ENCODE peak calls at places on chromosomes 2 and 18, in six cellular contexts. W, N, K, Y, X and B are unnamed samples.

GRCh38 chr2:108058575-108059137 is 72.3 kb downstream of the SLC5A7 start:
- DNase-seq in W (no peak), N (no peak), K (no peak), Y (no peak), X (no peak), B (no peak)

GRCh38 chr2:72719416-72719815 is 106.4 kb downstream of the EXOC6B start:
- DNase-seq in W (no peak), N (no peak), K (no peak), Y (no peak), X (no peak), B (no peak)

GRCh38 chr2:28055325-28055970 is 164.9 kb downstream of the BABAM2 start:
- DNase-seq in W (no peak), N (no peak), K (no peak), Y (no peak), X (no peak), B (no peak)

GRCh38 chr2:26679857-26680256 is 12.7 kb upstream of the KCNK3 start:
- DNase-seq in W (no peak), N (no peak), K (no peak), Y (no peak), X (no peak), B (no peak)

GRCh38 chr2:9752441-9753275 is 90.6 kb upstream of the TAF1B start:
- DNase-seq in W (peak), N (peak), K (peak), Y (no peak), X (peak), B (no peak)

GRCh38 chr18:46297621-46298020 is 193.4 kb downstream of the HAUS1 start:
- DNase-seq in W (no peak), N (peak), K (no peak), Y (no peak), X (no peak), B (no peak)

GRCh38 chr2:239960929-239961661 is 64.0 kb downstream of the NDUFA10 start:
- DNase-seq in W (no peak), N (no peak), K (no peak), Y (no peak), X (no peak), B (no peak)

GRCh38 chr2:161250864-161251436 is 57.3 kb upstream of the PSMD14 start:
- DNase-seq in W (no peak), N (peak), K (no peak), Y (peak), X (peak), B (peak)

GRCh38 chr2:159427048-159427447 is 140.5 kb upstream of the WDSUB1 start:
- DNase-seq in W (no peak), N (no peak), K (no peak), Y (no peak), X (no peak), B (no peak)

GRCh38 chr2:54680397-54681032 is 42.9 kb upstream of the EML6 start:
- DNase-seq in W (no peak), N (peak), K (no peak), Y (no peak), X (no peak), B (peak)

GRCh38 chr2:237319887-237320286 is 94.1 kb downstream of the COL6A3 start:
- DNase-seq in W (no peak), N (no peak), K (no peak), Y (no peak), X (no peak), B (no peak)

GRCh38 chr18:52160652-52161051 is 179.3 kb upstream of the DCC start:
- DNase-seq in W (no peak), N (no peak), K (no peak), Y (no peak), X (no peak), B (no peak)

GRCh38 chr2:675982-676646 is 1.1 kb downstream of the TMEM18 start:
- DNase-seq in W (no peak), N (peak), K (peak), Y (peak), X (peak), B (no peak)

GRCh38 chr2:16081316-16082200 is 141.2 kb downstream of the MYCN start:
- DNase-seq in W (no peak), N (no peak), K (no peak), Y (no peak), X (no peak), B (no peak)

GRCh38 chr2:4047961-4048891 is 344.9 kb downstream of the DCDC2C start:
- DNase-seq in W (no peak), N (peak), K (no peak), Y (no peak), X (no peak), B (no peak)

GRCh38 chr2:10229462-10230099 is 73.1 kb upstream of the HPCAL1 start:
- DNase-seq in W (no peak), N (no peak), K (no peak), Y (no peak), X (no peak), B (no peak)

GRCh38 chr2:241821460-241822263 is 12.7 kb downstream of the NEU4 start:
- DNase-seq in W (no peak), N (no peak), K (no peak), Y (no peak), X (no peak), B (no peak)

GRCh38 chr2:49901202-49901865 is 747.0 kb upstream of the FSHR start:
- DNase-seq in W (no peak), N (no peak), K (no peak), Y (no peak), X (no peak), B (no peak)

GRCh38 chr2:22991844-22992243 is 393.1 kb upstream of the KLHL29 start:
- DNase-seq in W (no peak), N (no peak), K (no peak), Y (no peak), X (no peak), B (no peak)

GRCh38 chr2:216829533-216829932 is 30.3 kb downstream of the TNP1 start:
- DNase-seq in W (no peak), N (no peak), K (no peak), Y (peak), X (no peak), B (no peak)

GRCh38 chr2:240820014-240820606 is at the start of gene KIF1A:
- DNase-seq in W (no peak), N (no peak), K (no peak), Y (peak), X (no peak), B (no peak)

GRCh38 chr2:68466361-68466777 is 725 bp downstream of the FBXO48 start:
- DNase-seq in W (peak), N (peak), K (peak), Y (no peak), X (peak), B (peak)

GRCh38 chr2:202172439-202173191 is 65.8 kb downstream of the SUMO1 start:
- DNase-seq in W (no peak), N (no peak), K (no peak), Y (no peak), X (no peak), B (no peak)

GRCh38 chr2:85772019-85772745 is 18.4 kb downstream of the ATOH8 start:
- DNase-seq in W (no peak), N (no peak), K (no peak), Y (peak), X (peak), B (no peak)

GRCh38 chr18:39359636-39360035 is 1794.0 kb upstream of the CELF4 start:
- DNase-seq in W (no peak), N (no peak), K (no peak), Y (no peak), X (no peak), B (no peak)

GRCh38 chr2:21728133-21728532 is 604.4 kb downstream of the TDRD15 start:
- DNase-seq in W (no peak), N (no peak), K (no peak), Y (no peak), X (no peak), B (no peak)

GRCh38 chr2:20469595-20469994 is 22.7 kb downstream of the RHOB start:
- DNase-seq in W (no peak), N (no peak), K (no peak), Y (no peak), X (no peak), B (no peak)

GRCh38 chr2:70946832-70947442 is 11.2 kb downstream of the ATP6V1B1 start:
- DNase-seq in W (peak), N (peak), K (peak), Y (peak), X (peak), B (peak)

GRCh38 chr2:120626566-120626965 is 109.1 kb upstream of the GLI2 start:
- DNase-seq in W (no peak), N (no peak), K (no peak), Y (no peak), X (no peak), B (no peak)

GRCh38 chr2:45614871-45615270 is 3.8 kb upstream of the SRBD1 start:
- DNase-seq in W (no peak), N (no peak), K (no peak), Y (no peak), X (no peak), B (no peak)

GRCh38 chr2:128486640-128487375 is 168.1 kb upstream of the HS6ST1 start:
- DNase-seq in W (no peak), N (no peak), K (no peak), Y (no peak), X (no peak), B (no peak)

GRCh38 chr2:49028101-49028500 is 126.2 kb downstream of the FSHR start:
- DNase-seq in W (no peak), N (no peak), K (no peak), Y (no peak), X (no peak), B (no peak)

GRCh38 chr2:10303634-10304378 is 1.1 kb downstream of the HPCAL1 start:
- DNase-seq in W (peak), N (peak), K (peak), Y (no peak), X (peak), B (no peak)

GRCh38 chr18:9944805-9945204 is 31.0 kb downstream of the VAPA start:
- DNase-seq in W (no peak), N (no peak), K (no peak), Y (no peak), X (no peak), B (no peak)

GRCh38 chr2:9423922-9424272 is 443 bp downstream of the CPSF3 start:
- DNase-seq in W (peak), N (peak), K (peak), Y (no peak), X (peak), B (no peak)

GRCh38 chr2:197356136-197356535 is 45.6 kb upstream of the ANKRD44 start:
- DNase-seq in W (no peak), N (no peak), K (no peak), Y (no peak), X (no peak), B (no peak)

GRCh38 chr2:207879536-207879935 is 109.8 kb upstream of the FZD5 start:
- DNase-seq in W (no peak), N (no peak), K (no peak), Y (no peak), X (no peak), B (no peak)

GRCh38 chr2:96894151-96894531 is 24.3 kb upstream of the SEMA4C start:
- DNase-seq in W (no peak), N (no peak), K (no peak), Y (no peak), X (no peak), B (no peak)

GRCh38 chr2:19733951-19734425 is 167.8 kb downstream of the TTC32 start:
- DNase-seq in W (no peak), N (no peak), K (no peak), Y (no peak), X (no peak), B (no peak)

GRCh38 chr2:85577063-85577385 is 362 bp upstream of the VAMP8 start:
- DNase-seq in W (no peak), N (no peak), K (no peak), Y (no peak), X (no peak), B (no peak)